ENCODE peak calls at places on chromosome 16, in nine cellular contexts. One of them, this sample, is unnamed.

GRCh38 chr16:81431554-81432353 is 12.9 kb upstream of the CMIP start:
- DNase-seq in uterus: no peak
- DNase-seq in RWPE2: no peak
- DNase-seq in astrocyte: peak; percentile 78
- DNase-seq in dorsolateral prefrontal cortex: no peak
- DNase-seq in endodermal cell: no peak
- DNase-seq in lower lobe of right lung: peak; percentile 65
- DNase-seq in BJ: peak; percentile 81
- DNase-seq in GM23338: no peak
- DNase-seq in this sample: no peak

GRCh38 chr16:65833171-65833871 is 533.2 kb upstream of the CDH5 start:
- DNase-seq in lower lobe of right lung: no peak
- DNase-seq in astrocyte: peak; percentile 79
- DNase-seq in BJ: peak; percentile 70
- DNase-seq in RWPE2: no peak
- DNase-seq in endodermal cell: no peak
- DNase-seq in uterus: no peak
- DNase-seq in dorsolateral prefrontal cortex: no peak
- DNase-seq in GM23338: no peak
- DNase-seq in this sample: peak; percentile 3

GRCh38 chr16:35186045-35186759 is 1726.8 kb downstream of the TP53TG3F start:
- DNase-seq in lower lobe of right lung: peak; percentile 16
- DNase-seq in dorsolateral prefrontal cortex: no peak
- DNase-seq in uterus: no peak
- DNase-seq in astrocyte: no peak
- DNase-seq in BJ: no peak
- DNase-seq in endodermal cell: no peak
- DNase-seq in RWPE2: no peak
- DNase-seq in GM23338: no peak
- DNase-seq in this sample: no peak

GRCh38 chr16:88971371-88972097 is 5.5 kb downstream of the CBFA2T3 start:
- DNase-seq in lower lobe of right lung: peak; percentile 74
- DNase-seq in endodermal cell: no peak
- DNase-seq in RWPE2: no peak
- DNase-seq in astrocyte: no peak
- DNase-seq in GM23338: no peak
- DNase-seq in uterus: no peak
- DNase-seq in dorsolateral prefrontal cortex: no peak
- DNase-seq in BJ: no peak
- DNase-seq in this sample: no peak

GRCh38 chr16:49463529-49463928 is 89.9 kb downstream of the C16orf78 start:
- DNase-seq in lower lobe of right lung: no peak
- DNase-seq in GM23338: no peak
- DNase-seq in endodermal cell: peak; percentile 36
- DNase-seq in astrocyte: no peak
- DNase-seq in dorsolateral prefrontal cortex: no peak
- DNase-seq in RWPE2: no peak
- DNase-seq in uterus: no peak
- DNase-seq in BJ: no peak
- DNase-seq in this sample: no peak

GRCh38 chr16:4057439-4057877 is 58.8 kb downstream of the ADCY9 start:
- DNase-seq in GM23338: no peak
- DNase-seq in endodermal cell: no peak
- DNase-seq in RWPE2: no peak
- DNase-seq in BJ: no peak
- DNase-seq in astrocyte: no peak
- DNase-seq in dorsolateral prefrontal cortex: no peak
- DNase-seq in lower lobe of right lung: no peak
- DNase-seq in uterus: no peak
- DNase-seq in this sample: no peak

GRCh38 chr16:27005386-27005785 is 61.3 kb upstream of the C16orf82 start:
- DNase-seq in GM23338: no peak
- DNase-seq in dorsolateral prefrontal cortex: no peak
- DNase-seq in endodermal cell: no peak
- DNase-seq in uterus: no peak
- DNase-seq in RWPE2: no peak
- DNase-seq in BJ: no peak
- DNase-seq in astrocyte: no peak
- DNase-seq in lower lobe of right lung: no peak
- DNase-seq in this sample: no peak

GRCh38 chr16:20904507-20905079 is 4.0 kb downstream of the LYRM1 start:
- DNase-seq in astrocyte: peak; percentile 98
- DNase-seq in uterus: no peak
- DNase-seq in GM23338: no peak
- DNase-seq in BJ: no peak
- DNase-seq in RWPE2: no peak
- DNase-seq in lower lobe of right lung: no peak
- DNase-seq in dorsolateral prefrontal cortex: no peak
- DNase-seq in endodermal cell: no peak
- DNase-seq in this sample: peak; percentile 83

GRCh38 chr16:50202926-50203624 is 50.0 kb downstream of the TENT4B start:
- DNase-seq in GM23338: no peak
- DNase-seq in BJ: peak; percentile 99
- DNase-seq in uterus: no peak
- DNase-seq in lower lobe of right lung: no peak
- DNase-seq in endodermal cell: no peak
- DNase-seq in RWPE2: no peak
- DNase-seq in astrocyte: peak; percentile 91
- DNase-seq in dorsolateral prefrontal cortex: no peak
- DNase-seq in this sample: peak; percentile 82

GRCh38 chr16:17303101-17303500 is 167.7 kb downstream of the XYLT1 start:
- DNase-seq in dorsolateral prefrontal cortex: no peak
- DNase-seq in uterus: no peak
- DNase-seq in BJ: no peak
- DNase-seq in RWPE2: no peak
- DNase-seq in endodermal cell: no peak
- DNase-seq in GM23338: no peak
- DNase-seq in lower lobe of right lung: no peak
- DNase-seq in astrocyte: no peak
- DNase-seq in this sample: no peak

GRCh38 chr16:49022351-49022963 is 259.2 kb downstream of the CBLN1 start:
- DNase-seq in astrocyte: no peak
- DNase-seq in endodermal cell: no peak
- DNase-seq in dorsolateral prefrontal cortex: no peak
- DNase-seq in GM23338: peak; percentile 31
- DNase-seq in RWPE2: peak; percentile 71
- DNase-seq in BJ: no peak
- DNase-seq in lower lobe of right lung: no peak
- DNase-seq in uterus: no peak
- DNase-seq in this sample: peak; percentile 71

GRCh38 chr16:52456368-52456767 is 90.6 kb downstream of the TOX3 start:
- DNase-seq in lower lobe of right lung: no peak
- DNase-seq in BJ: no peak
- DNase-seq in GM23338: no peak
- DNase-seq in astrocyte: no peak
- DNase-seq in RWPE2: no peak
- DNase-seq in endodermal cell: no peak
- DNase-seq in dorsolateral prefrontal cortex: no peak
- DNase-seq in uterus: no peak
- DNase-seq in this sample: no peak

GRCh38 chr16:4298761-4299522 is 16.9 kb upstream of the GLIS2 start:
- DNase-seq in dorsolateral prefrontal cortex: no peak
- DNase-seq in GM23338: peak; percentile 92
- DNase-seq in lower lobe of right lung: peak; percentile 88
- DNase-seq in RWPE2: peak; percentile 98
- DNase-seq in astrocyte: peak; percentile 94
- DNase-seq in endodermal cell: peak; percentile 85
- DNase-seq in BJ: peak; percentile 77
- DNase-seq in uterus: peak; percentile 81
- DNase-seq in this sample: peak; percentile 88

GRCh38 chr16:2871926-2872325 is 11.1 kb upstream of the FLYWCH2 start:
- DNase-seq in BJ: no peak
- DNase-seq in dorsolateral prefrontal cortex: no peak
- DNase-seq in lower lobe of right lung: peak; percentile 31
- DNase-seq in endodermal cell: no peak
- DNase-seq in uterus: no peak
- DNase-seq in GM23338: no peak
- DNase-seq in RWPE2: no peak
- DNase-seq in astrocyte: no peak
- DNase-seq in this sample: no peak

GRCh38 chr16:83345846-83346245 is 461.9 kb upstream of the HSBP1 start:
- DNase-seq in dorsolateral prefrontal cortex: no peak
- DNase-seq in RWPE2: no peak
- DNase-seq in endodermal cell: no peak
- DNase-seq in lower lobe of right lung: no peak
- DNase-seq in uterus: no peak
- DNase-seq in GM23338: peak; percentile 36
- DNase-seq in BJ: no peak
- DNase-seq in astrocyte: no peak
- DNase-seq in this sample: no peak

GRCh38 chr16:88731699-88732098 is 25.4 kb downstream of the CTU2 start:
- DNase-seq in endodermal cell: no peak
- DNase-seq in GM23338: no peak
- DNase-seq in lower lobe of right lung: no peak
- DNase-seq in dorsolateral prefrontal cortex: no peak
- DNase-seq in astrocyte: no peak
- DNase-seq in BJ: no peak
- DNase-seq in RWPE2: no peak
- DNase-seq in uterus: no peak
- DNase-seq in this sample: no peak

GRCh38 chr16:51409001-51409675 is 258.1 kb upstream of the SALL1 start:
- DNase-seq in dorsolateral prefrontal cortex: no peak
- DNase-seq in RWPE2: no peak
- DNase-seq in astrocyte: no peak
- DNase-seq in lower lobe of right lung: no peak
- DNase-seq in uterus: peak; percentile 34
- DNase-seq in endodermal cell: no peak
- DNase-seq in GM23338: no peak
- DNase-seq in BJ: no peak
- DNase-seq in this sample: peak; percentile 15

GRCh38 chr16:75733305-75734141 is 7.2 kb upstream of the CPHXL start:
- DNase-seq in RWPE2: no peak
- DNase-seq in dorsolateral prefrontal cortex: no peak
- DNase-seq in uterus: peak; percentile 26
- DNase-seq in GM23338: no peak
- DNase-seq in BJ: peak; percentile 27
- DNase-seq in endodermal cell: no peak
- DNase-seq in lower lobe of right lung: no peak
- DNase-seq in astrocyte: peak; percentile 98
- DNase-seq in this sample: no peak

GRCh38 chr16:50525716-50526115 is 22.5 kb upstream of the NKD1 start:
- DNase-seq in lower lobe of right lung: no peak
- DNase-seq in dorsolateral prefrontal cortex: no peak
- DNase-seq in astrocyte: no peak
- DNase-seq in BJ: no peak
- DNase-seq in uterus: no peak
- DNase-seq in endodermal cell: peak; percentile 7
- DNase-seq in RWPE2: no peak
- DNase-seq in GM23338: no peak
- DNase-seq in this sample: no peak

DNA sequence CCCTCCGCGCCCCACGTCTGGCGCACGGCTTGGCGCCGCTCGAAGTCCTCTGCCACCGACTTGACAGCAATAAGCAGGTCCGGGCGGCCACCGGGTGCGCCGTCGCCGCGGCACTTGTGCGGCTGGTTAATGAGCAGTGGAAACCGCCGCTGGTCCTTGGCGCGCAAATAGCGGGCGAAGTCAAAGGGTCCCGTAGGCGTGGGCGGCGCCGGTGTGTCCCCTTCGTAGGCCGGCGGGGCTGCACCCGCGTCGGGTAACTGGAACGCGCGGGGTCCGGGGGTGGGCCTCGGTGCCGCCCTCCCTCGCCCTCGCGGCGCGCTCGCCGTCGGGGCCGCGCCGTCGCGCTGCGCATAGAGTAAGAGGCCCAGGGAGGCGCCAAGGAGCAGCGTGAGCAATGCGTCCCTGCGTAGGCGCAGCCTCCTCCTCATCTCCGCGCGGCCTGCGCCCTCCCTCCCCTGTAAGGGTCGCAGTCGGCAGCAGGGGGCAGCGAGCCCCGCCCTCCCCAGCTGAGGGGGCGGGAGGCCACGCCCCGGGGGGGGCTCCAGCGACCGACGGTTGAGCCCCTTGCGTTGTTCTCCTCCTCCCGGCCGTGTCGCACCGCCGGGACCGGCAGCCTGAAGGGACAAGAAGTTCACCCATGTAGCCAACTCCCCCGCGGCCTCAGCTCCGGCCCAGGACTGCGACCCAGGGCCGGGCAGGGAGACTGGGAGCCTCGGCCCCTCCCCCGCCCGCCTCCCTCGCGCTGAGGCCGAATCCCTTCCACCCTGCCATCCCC is 553 bp downstream of the B3GNT9 start:
- DNase-seq in endodermal cell: peak; percentile 93
- DNase-seq in GM23338: peak; percentile 83
- DNase-seq in lower lobe of right lung: peak; percentile 63
- DNase-seq in uterus: peak; percentile 69
- DNase-seq in astrocyte: peak; percentile 69
- DNase-seq in BJ: no peak
- DNase-seq in RWPE2: no peak
- DNase-seq in dorsolateral prefrontal cortex: no peak
- DNase-seq in this sample: no peak
- TF ChIP-seq CTCF in endodermal cell: peak; percentile 54
- TF ChIP-seq CTCF in GM23338: no peak
- TF ChIP-seq CTCF in lower lobe of right lung: no peak
- TF ChIP-seq CTCF in uterus: no peak
- TF ChIP-seq CTCF in astrocyte: no peak
- TF ChIP-seq CTCF in BJ: peak; percentile 17
- TF ChIP-seq CTCF in RWPE2: no peak
- TF ChIP-seq CTCF in dorsolateral prefrontal cortex: peak; percentile 2
- TF ChIP-seq CTCF in this sample: no peak

GRCh38 chr16:24069036-24069590 is 187.0 kb upstream of the CACNG3 start:
- DNase-seq in RWPE2: no peak
- DNase-seq in astrocyte: no peak
- DNase-seq in dorsolateral prefrontal cortex: no peak
- DNase-seq in lower lobe of right lung: no peak
- DNase-seq in BJ: no peak
- DNase-seq in uterus: no peak
- DNase-seq in GM23338: no peak
- DNase-seq in endodermal cell: no peak
- DNase-seq in this sample: no peak
- H3K27me3 ChIP-seq in RWPE2: peaks cover 8% of the 10 kb centered on the region
- H3K27me3 ChIP-seq in astrocyte: no peaks in the 10 kb centered on the region
- H3K27me3 ChIP-seq in dorsolateral prefrontal cortex: no peaks in the 10 kb centered on the region
- H3K27me3 ChIP-seq in lower lobe of right lung: no peaks in the 10 kb centered on the region
- H3K27me3 ChIP-seq in BJ: no peaks in the 10 kb centered on the region
- H3K27me3 ChIP-seq in uterus: no peaks in the 10 kb centered on the region
- H3K27me3 ChIP-seq in GM23338: no peaks in the 10 kb centered on the region
- H3K27me3 ChIP-seq in endodermal cell: no peaks in the 10 kb centered on the region
- H3K27me3 ChIP-seq in this sample: no peaks in the 10 kb centered on the region

GRCh38 chr16:25950586-25951201 is 258.9 kb downstream of the HS3ST4 start:
- DNase-seq in astrocyte: no peak
- DNase-seq in uterus: no peak
- DNase-seq in lower lobe of right lung: no peak
- DNase-seq in RWPE2: no peak
- DNase-seq in GM23338: peak; percentile 78
- DNase-seq in dorsolateral prefrontal cortex: no peak
- DNase-seq in BJ: no peak
- DNase-seq in endodermal cell: peak; percentile 97
- DNase-seq in this sample: no peak
- TF ChIP-seq CTCF in astrocyte: no peak
- TF ChIP-seq CTCF in uterus: no peak
- TF ChIP-seq CTCF in lower lobe of right lung: no peak
- TF ChIP-seq CTCF in RWPE2: no peak
- TF ChIP-seq CTCF in GM23338: no peak
- TF ChIP-seq CTCF in dorsolateral prefrontal cortex: no peak
- TF ChIP-seq CTCF in BJ: no peak
- TF ChIP-seq CTCF in endodermal cell: no peak
- TF ChIP-seq CTCF in this sample: no peak

DNA sequence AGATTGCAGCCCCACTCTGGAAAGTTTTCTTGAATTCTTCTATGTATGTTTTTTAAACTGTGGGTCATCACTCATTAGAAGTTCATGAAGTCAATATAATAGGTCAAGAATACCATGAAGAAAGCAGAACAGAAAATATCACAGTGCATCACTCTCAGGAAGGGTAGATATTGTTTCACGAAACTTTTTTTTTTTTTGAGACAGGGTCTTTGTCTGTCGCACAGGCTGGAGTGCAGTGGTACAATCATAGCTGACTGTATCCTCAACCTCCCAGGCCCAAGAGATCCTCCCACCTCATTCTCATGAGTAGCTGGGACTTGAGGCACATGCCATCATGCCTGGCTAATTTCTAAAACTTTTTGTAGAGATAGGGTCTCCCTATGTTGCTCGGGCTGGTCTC is 20.6 kb downstream of the PRKCB start:
- DNase-seq in endodermal cell: no peak
- DNase-seq in dorsolateral prefrontal cortex: no peak
- DNase-seq in lower lobe of right lung: no peak
- DNase-seq in GM23338: no peak
- DNase-seq in astrocyte: no peak
- DNase-seq in uterus: no peak
- DNase-seq in BJ: no peak
- DNase-seq in RWPE2: no peak
- DNase-seq in this sample: no peak
- H3K27me3 ChIP-seq in endodermal cell: peaks cover 47% of the 10 kb centered on the region
- H3K27me3 ChIP-seq in dorsolateral prefrontal cortex: no peaks in the 10 kb centered on the region
- H3K27me3 ChIP-seq in lower lobe of right lung: no peaks in the 10 kb centered on the region
- H3K27me3 ChIP-seq in GM23338: peaks cover 24% of the 10 kb centered on the region
- H3K27me3 ChIP-seq in astrocyte: peaks cover 2% of the 10 kb centered on the region
- H3K27me3 ChIP-seq in uterus: no peaks in the 10 kb centered on the region
- H3K27me3 ChIP-seq in BJ: no peaks in the 10 kb centered on the region
- H3K27me3 ChIP-seq in RWPE2: peaks cover 2% of the 10 kb centered on the region
- H3K27me3 ChIP-seq in this sample: no peaks in the 10 kb centered on the region